ENCODE peak calls at places on chromosomes 1 and 21, in five cellular contexts. One of them, this sample, is unnamed.

GRCh38 chr1:84726593-84727275 is 36.5 kb upstream of the SSX2IP start:
- DNase-seq in A549: no peak
- DNase-seq in IMR-90: peak; percentile 66
- DNase-seq in HCT116: no peak
- DNase-seq in GM12878: no peak
- DNase-seq in this sample: no peak

GRCh38 chr1:223667484-223668182 is 2.1 kb upstream of the CAPN8 start:
- DNase-seq in A549: no peak
- DNase-seq in IMR-90: no peak
- DNase-seq in HCT116: no peak
- DNase-seq in GM12878: no peak
- DNase-seq in this sample: no peak

GRCh38 chr1:118688891-118689290 is 299.3 kb downstream of the TBX15 start:
- DNase-seq in A549: no peak
- DNase-seq in IMR-90: no peak
- DNase-seq in HCT116: no peak
- DNase-seq in GM12878: no peak
- DNase-seq in this sample: no peak

GRCh38 chr1:160538985-160539651 is 16.1 kb upstream of the SLAMF6 start:
- DNase-seq in A549: no peak
- DNase-seq in IMR-90: no peak
- DNase-seq in HCT116: no peak
- DNase-seq in GM12878: no peak
- DNase-seq in this sample: no peak

GRCh38 chr1:201731592-201731991 is 97.4 kb upstream of the IPO9 start:
- DNase-seq in A549: no peak
- DNase-seq in IMR-90: no peak
- DNase-seq in HCT116: no peak
- DNase-seq in GM12878: no peak
- DNase-seq in this sample: no peak

GRCh38 chr1:169044971-169045370 is 61.5 kb upstream of the ATP1B1 start:
- DNase-seq in A549: no peak
- DNase-seq in IMR-90: no peak
- DNase-seq in HCT116: no peak
- DNase-seq in GM12878: peak; percentile 81
- DNase-seq in this sample: no peak

GRCh38 chr21:40658237-40658636 is 188.7 kb downstream of the DSCAM start:
- DNase-seq in A549: no peak
- DNase-seq in IMR-90: no peak
- DNase-seq in HCT116: no peak
- DNase-seq in GM12878: no peak
- DNase-seq in this sample: no peak

GRCh38 chr1:28301368-28302174 is 27.3 kb upstream of the MED18 start:
- DNase-seq in A549: no peak
- DNase-seq in IMR-90: no peak
- DNase-seq in HCT116: no peak
- DNase-seq in GM12878: no peak
- DNase-seq in this sample: no peak

GRCh38 chr1:100627018-100627716 is 89.2 kb downstream of the GPR88 start:
- DNase-seq in A549: no peak
- DNase-seq in IMR-90: peak; percentile 86
- DNase-seq in HCT116: no peak
- DNase-seq in GM12878: no peak
- DNase-seq in this sample: no peak

GRCh38 chr1:100628631-100629081 is 90.7 kb downstream of the GPR88 start:
- DNase-seq in A549: no peak
- DNase-seq in IMR-90: peak; percentile 14
- DNase-seq in HCT116: no peak
- DNase-seq in GM12878: no peak
- DNase-seq in this sample: no peak

GRCh38 chr1:100627936-100628335 is 90.0 kb downstream of the GPR88 start:
- DNase-seq in A549: no peak
- DNase-seq in IMR-90: peak; percentile 34
- DNase-seq in HCT116: no peak
- DNase-seq in GM12878: no peak
- DNase-seq in this sample: no peak

GRCh38 chr1:100629391-100629790 is 90.2 kb upstream of the VCAM1 start:
- DNase-seq in A549: no peak
- DNase-seq in IMR-90: no peak
- DNase-seq in HCT116: no peak
- DNase-seq in GM12878: no peak
- DNase-seq in this sample: no peak

GRCh38 chr1:100631015-100631521 is 88.5 kb upstream of the VCAM1 start:
- DNase-seq in A549: no peak
- DNase-seq in IMR-90: peak; percentile 95
- DNase-seq in HCT116: no peak
- DNase-seq in GM12878: no peak
- DNase-seq in this sample: no peak
- TF ChIP-seq RAD21 in A549: no peak
- TF ChIP-seq RAD21 in IMR-90: peak; percentile 6
- TF ChIP-seq RAD21 in HCT116: no peak
- TF ChIP-seq RAD21 in GM12878: no peak
- TF ChIP-seq RAD21 in this sample: no peak

GRCh38 chr1:26692211-26692792 is 3.5 kb upstream of the ARID1A start:
- DNase-seq in A549: peak; percentile 91
- DNase-seq in IMR-90: peak; percentile 91
- DNase-seq in HCT116: peak; percentile 91
- DNase-seq in GM12878: peak; percentile 78
- DNase-seq in this sample: no peak
- TF ChIP-seq CTCF in A549: peak; percentile 9
- TF ChIP-seq CTCF in IMR-90: peak; percentile 1
- TF ChIP-seq CTCF in HCT116: no peak
- TF ChIP-seq CTCF in GM12878: peak; percentile 5
- TF ChIP-seq CTCF in this sample: no peak

DNA sequence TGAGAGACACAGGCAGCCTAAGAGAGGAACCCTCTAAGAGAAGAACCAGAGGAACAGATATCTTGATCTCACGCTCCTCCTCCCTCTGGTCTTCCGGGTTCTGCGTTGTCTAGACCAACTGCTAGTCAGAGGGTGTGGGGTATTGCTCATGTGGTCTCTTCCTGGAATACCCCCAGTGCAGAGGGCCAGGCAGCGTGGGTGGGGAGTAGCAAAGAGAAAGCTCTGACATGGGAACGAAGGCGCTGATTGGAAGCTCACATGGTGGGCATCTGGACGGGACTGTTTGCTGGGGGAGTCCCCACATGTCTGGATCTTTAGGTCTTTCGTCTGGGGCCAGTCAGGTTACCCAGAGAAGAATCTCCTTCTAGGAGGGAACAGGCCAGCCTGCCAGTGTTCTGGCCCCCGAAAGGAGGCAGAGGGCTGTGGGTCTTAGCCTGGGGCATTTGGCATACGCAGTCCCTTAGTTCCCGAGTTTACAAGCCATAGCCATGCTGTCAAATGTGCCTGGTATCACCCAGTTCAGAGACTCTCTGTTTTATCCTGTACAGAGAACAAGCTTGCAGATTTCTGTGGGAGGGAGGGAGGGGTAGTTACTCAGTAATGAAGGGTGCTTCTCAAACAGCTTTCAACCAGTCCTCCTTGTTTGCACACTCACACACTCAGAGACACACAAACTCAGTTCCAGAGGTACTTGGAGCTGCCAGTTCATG is 18.3 kb upstream of the IL6R start:
- DNase-seq in A549: no peak
- DNase-seq in IMR-90: no peak
- DNase-seq in HCT116: no peak
- DNase-seq in GM12878: no peak
- DNase-seq in this sample: no peak
- TF ChIP-seq RAD21 in A549: no peak
- TF ChIP-seq RAD21 in IMR-90: no peak
- TF ChIP-seq RAD21 in HCT116: no peak
- TF ChIP-seq RAD21 in GM12878: no peak
- TF ChIP-seq RAD21 in this sample: no peak

DNA sequence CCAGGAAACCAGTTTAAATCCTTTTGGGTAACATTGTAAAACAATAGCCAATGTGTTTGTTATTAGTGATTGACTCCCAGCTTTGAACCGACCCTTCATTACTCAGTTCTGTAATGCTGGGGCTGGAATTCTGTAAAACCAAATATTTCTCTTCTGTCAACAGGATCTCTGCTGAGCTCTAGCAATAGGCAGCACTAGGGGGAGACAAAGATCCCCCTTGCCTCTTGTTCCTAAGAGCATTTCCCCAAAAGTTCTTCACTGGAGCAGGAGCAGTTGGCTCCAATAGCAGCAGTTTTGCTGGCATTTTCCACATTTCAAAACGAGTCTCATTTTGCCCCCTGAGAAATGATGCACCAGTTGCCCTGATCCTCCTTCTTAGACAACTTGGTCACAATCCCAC is 1671.1 kb downstream of the MRPL39 start:
- DNase-seq in A549: peak; percentile 0
- DNase-seq in IMR-90: peak; percentile 48
- DNase-seq in HCT116: no peak
- DNase-seq in GM12878: no peak
- DNase-seq in this sample: no peak
- TF ChIP-seq CTCF in A549: no peak
- TF ChIP-seq CTCF in IMR-90: peak; percentile 61
- TF ChIP-seq CTCF in HCT116: no peak
- TF ChIP-seq CTCF in GM12878: peak; percentile 22
- TF ChIP-seq CTCF in this sample: no peak

DNA sequence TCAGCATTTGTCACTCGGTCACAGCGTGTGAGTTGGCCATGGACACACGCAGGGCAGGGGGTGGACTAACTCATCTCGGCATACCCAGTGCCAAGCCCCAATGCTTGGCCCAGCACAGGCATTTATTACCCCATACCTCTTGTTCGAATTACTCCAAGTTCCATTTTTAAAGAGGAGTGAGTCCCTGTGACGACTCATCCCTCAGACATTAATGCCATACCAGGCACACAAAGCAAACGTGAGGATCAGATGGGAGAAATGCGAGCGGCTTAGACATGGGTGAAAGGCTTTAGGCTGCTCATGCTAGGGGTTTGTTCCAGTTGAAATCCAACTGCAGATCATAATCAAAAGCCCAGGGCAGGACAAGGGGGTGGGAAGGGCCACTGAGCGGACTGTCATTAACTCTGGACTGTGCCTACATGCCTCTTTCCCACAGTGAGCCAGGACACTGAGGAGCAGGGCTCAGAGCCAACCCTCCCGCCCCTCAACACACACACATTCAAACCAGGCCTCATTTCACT is 118.5 kb upstream of the NGF start:
- DNase-seq in A549: no peak
- DNase-seq in IMR-90: peak; percentile 67
- DNase-seq in HCT116: no peak
- DNase-seq in GM12878: no peak
- DNase-seq in this sample: no peak
- TF ChIP-seq RAD21 in A549: no peak
- TF ChIP-seq RAD21 in IMR-90: no peak
- TF ChIP-seq RAD21 in HCT116: no peak
- TF ChIP-seq RAD21 in GM12878: no peak
- TF ChIP-seq RAD21 in this sample: no peak

DNA sequence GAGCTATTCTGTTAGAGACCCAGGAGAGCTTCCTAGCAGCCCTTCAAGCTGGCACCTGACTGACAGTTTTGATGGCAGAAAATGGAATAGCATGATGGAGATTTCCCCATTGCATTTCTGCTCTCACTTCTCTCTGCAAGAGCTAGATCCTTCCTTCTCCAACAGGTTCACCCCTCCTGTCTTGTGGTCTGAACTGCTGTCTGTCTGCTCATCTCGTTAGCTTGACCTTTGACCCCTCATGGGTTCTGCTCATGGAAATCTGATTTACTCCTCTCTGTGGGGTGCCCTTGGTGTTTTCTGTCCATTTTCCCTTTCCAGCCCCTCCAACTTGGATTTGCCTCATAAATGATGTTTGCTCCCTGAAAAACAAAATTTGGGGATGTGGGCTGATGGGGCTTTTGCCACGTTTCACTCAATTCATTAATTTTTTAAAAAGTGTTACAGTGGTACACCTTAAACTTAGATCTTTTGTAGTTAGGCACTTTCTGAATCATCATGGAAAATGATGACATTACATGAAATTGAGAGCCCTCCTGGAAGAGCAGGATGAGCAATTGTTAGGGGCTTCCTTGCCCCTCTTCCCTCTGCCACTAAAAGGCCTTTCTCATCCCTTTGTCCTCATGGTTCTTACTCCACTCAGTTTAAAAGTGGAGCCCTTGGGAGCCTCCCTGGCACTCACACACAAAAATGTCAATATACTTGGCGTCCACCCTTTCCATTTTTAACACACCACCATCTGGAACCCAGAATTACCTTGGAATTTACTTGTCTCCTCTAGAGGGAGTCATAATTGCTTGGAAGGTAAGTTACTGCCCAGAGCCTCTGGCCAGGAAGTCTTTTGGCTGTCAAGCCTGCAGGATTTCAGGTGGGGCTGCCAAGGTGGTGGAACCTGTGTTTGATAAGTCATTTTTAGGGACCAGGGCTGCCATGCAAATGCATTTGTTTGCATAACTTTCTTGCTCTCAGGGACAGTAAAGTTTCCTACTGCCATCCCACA is 31.9 kb upstream of the IL19 start:
- DNase-seq in A549: peak; percentile 43
- DNase-seq in IMR-90: peak; percentile 28
- DNase-seq in HCT116: peak; percentile 16
- DNase-seq in GM12878: no peak
- DNase-seq in this sample: no peak
- TF ChIP-seq CTCF in A549: peak; percentile 51
- TF ChIP-seq CTCF in IMR-90: peak; percentile 33
- TF ChIP-seq CTCF in HCT116: peak; percentile 68
- TF ChIP-seq CTCF in GM12878: no peak
- TF ChIP-seq CTCF in this sample: no peak

GRCh38 chr1:235766794-235767285 is 99.9 kb downstream of the LYST start:
- DNase-seq in A549: no peak
- DNase-seq in IMR-90: no peak
- DNase-seq in HCT116: no peak
- DNase-seq in GM12878: no peak
- DNase-seq in this sample: no peak
- TF ChIP-seq RAD21 in A549: no peak
- TF ChIP-seq RAD21 in IMR-90: no peak
- TF ChIP-seq RAD21 in HCT116: no peak
- TF ChIP-seq RAD21 in GM12878: no peak
- TF ChIP-seq RAD21 in this sample: no peak

GRCh38 chr1:108327534-108328462 is 83.9 kb upstream of the NBPF4 start:
- DNase-seq in A549: peak; percentile 20
- DNase-seq in IMR-90: no peak
- DNase-seq in HCT116: peak; percentile 13
- DNase-seq in GM12878: no peak
- DNase-seq in this sample: peak; percentile 53
- TF ChIP-seq CTCF in A549: no peak
- TF ChIP-seq CTCF in IMR-90: no peak
- TF ChIP-seq CTCF in HCT116: peak; percentile 46
- TF ChIP-seq CTCF in GM12878: no peak
- TF ChIP-seq CTCF in this sample: peak; percentile 66